ENCODE peak calls at places on chromosomes 13 and 19, in five cellular contexts. One of them, this sample, is unnamed. For H3K36me3, the result is how much of the 10 kb centered on the place peaks cover.

GRCh38 chr13:74036373-74036772 is 97.8 kb downstream of the KLF12 start:
- DNase-seq in left ventricle myocardium inferior: no peak
- DNase-seq in uterus: no peak
- DNase-seq in tibial nerve: no peak
- DNase-seq in stomach: no peak
- DNase-seq in this sample: peak

GRCh38 chr19:38707512-38708114 is 36.7 kb downstream of the CAPN12 start:
- DNase-seq in left ventricle myocardium inferior: peak
- DNase-seq in uterus: peak
- DNase-seq in tibial nerve: no peak
- DNase-seq in stomach: peak
- DNase-seq in this sample: peak

GRCh38 chr13:76129305-76130040 is 493.3 kb downstream of the LMO7 start:
- DNase-seq in left ventricle myocardium inferior: no peak
- DNase-seq in uterus: no peak
- DNase-seq in tibial nerve: no peak
- DNase-seq in stomach: no peak
- DNase-seq in this sample: no peak

GRCh38 chr13:26867451-26868067 is 107.0 kb upstream of the GPR12 start:
- DNase-seq in left ventricle myocardium inferior: no peak
- DNase-seq in uterus: no peak
- DNase-seq in tibial nerve: no peak
- DNase-seq in stomach: no peak
- DNase-seq in this sample: no peak

GRCh38 chr13:101626925-101627555 is 174.6 kb downstream of the ITGBL1 start:
- DNase-seq in left ventricle myocardium inferior: no peak
- DNase-seq in uterus: no peak
- DNase-seq in tibial nerve: no peak
- DNase-seq in stomach: no peak
- DNase-seq in this sample: no peak

GRCh38 chr13:47555235-47555634 is 445.8 kb downstream of the SUCLA2 start:
- DNase-seq in left ventricle myocardium inferior: no peak
- DNase-seq in uterus: no peak
- DNase-seq in tibial nerve: no peak
- DNase-seq in stomach: no peak
- DNase-seq in this sample: no peak

GRCh38 chr13:46339035-46339666 is 47.9 kb downstream of the RUBCNL start:
- DNase-seq in left ventricle myocardium inferior: peak
- DNase-seq in uterus: no peak
- DNase-seq in tibial nerve: peak
- DNase-seq in stomach: no peak
- DNase-seq in this sample: no peak

GRCh38 chr13:45401306-45401705 is 16.9 kb downstream of the SLC25A30 start:
- DNase-seq in left ventricle myocardium inferior: no peak
- DNase-seq in uterus: no peak
- DNase-seq in tibial nerve: no peak
- DNase-seq in stomach: no peak
- DNase-seq in this sample: no peak

GRCh38 chr13:31797154-31797775 is 57.9 kb downstream of the RXFP2 start:
- DNase-seq in left ventricle myocardium inferior: no peak
- DNase-seq in uterus: no peak
- DNase-seq in tibial nerve: peak
- DNase-seq in stomach: no peak
- DNase-seq in this sample: no peak
- TF ChIP-seq CTCF in left ventricle myocardium inferior: peak
- TF ChIP-seq CTCF in uterus: peak
- TF ChIP-seq CTCF in tibial nerve: peak
- TF ChIP-seq CTCF in stomach: peak
- TF ChIP-seq CTCF in this sample: peak

GRCh38 chr19:12090807-12091206 is 26.3 kb downstream of the ZNF844 start:
- DNase-seq in left ventricle myocardium inferior: peak
- DNase-seq in uterus: peak
- DNase-seq in tibial nerve: peak
- DNase-seq in stomach: peak
- DNase-seq in this sample: peak

DNA sequence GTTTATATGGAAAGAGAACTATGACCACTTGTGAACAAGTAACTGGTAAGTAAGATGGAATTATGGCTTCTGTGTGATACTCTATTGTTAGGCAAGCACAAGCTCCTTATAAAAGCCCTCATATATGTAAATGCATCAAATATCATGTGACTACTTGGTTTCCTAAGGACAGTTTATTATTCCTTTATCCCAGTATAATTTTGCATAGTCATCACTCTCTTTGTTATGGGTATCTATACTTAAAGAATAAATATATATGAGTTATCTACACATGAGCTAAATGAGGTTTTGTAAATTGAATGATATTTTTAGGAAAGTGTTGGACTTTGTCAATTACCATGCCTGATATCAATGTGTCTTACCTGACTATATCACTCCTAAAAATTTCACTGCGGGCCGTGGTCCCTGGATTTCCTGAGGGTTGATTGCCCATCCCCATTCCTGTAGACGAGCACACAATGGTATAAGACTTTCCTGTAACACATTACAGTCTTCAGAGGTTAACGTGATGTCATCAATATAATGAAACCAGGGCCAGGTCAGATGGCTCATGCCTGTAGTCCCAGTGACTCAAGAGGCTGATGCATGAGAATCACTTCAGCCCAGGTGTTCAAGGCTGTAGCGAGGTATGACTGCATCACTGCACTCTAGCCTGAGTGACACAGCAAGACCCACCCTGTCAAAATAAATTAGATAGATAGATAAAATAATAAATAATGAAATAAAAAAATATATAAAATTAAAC is 20.7 kb downstream of the ZNF844 start:
- DNase-seq in left ventricle myocardium inferior: no peak
- DNase-seq in uterus: no peak
- DNase-seq in tibial nerve: no peak
- DNase-seq in stomach: no peak
- DNase-seq in this sample: no peak
- H3K36me3 ChIP-seq in left ventricle myocardium inferior: under half
- H3K36me3 ChIP-seq in uterus: under half
- H3K36me3 ChIP-seq in tibial nerve: half or more
- H3K36me3 ChIP-seq in stomach: under half
- H3K36me3 ChIP-seq in this sample: under half

DNA sequence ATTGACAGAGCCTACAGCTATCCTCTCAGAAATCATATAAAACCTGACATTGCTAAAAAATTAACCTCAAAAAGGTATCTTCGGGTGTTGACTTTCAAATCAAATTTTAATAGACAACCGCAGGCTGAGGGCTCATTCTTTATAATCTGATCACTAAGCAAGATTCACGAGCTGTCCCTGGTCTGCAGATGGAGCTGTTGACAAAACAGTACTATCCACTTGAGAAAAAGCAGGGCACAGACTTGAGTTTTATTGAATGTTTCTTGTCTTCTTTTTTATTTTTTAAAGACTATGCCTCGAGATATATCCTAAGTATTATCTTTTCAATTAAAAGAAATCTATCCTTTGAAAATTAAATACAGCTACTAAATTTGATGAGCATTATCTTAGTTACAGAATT is 540.5 kb downstream of the PCDH9 start:
- DNase-seq in left ventricle myocardium inferior: no peak
- DNase-seq in uterus: no peak
- DNase-seq in tibial nerve: no peak
- DNase-seq in stomach: no peak
- DNase-seq in this sample: no peak
- TF ChIP-seq CTCF in left ventricle myocardium inferior: peak
- TF ChIP-seq CTCF in uterus: no peak
- TF ChIP-seq CTCF in tibial nerve: no peak
- TF ChIP-seq CTCF in stomach: no peak
- TF ChIP-seq CTCF in this sample: no peak

DNA sequence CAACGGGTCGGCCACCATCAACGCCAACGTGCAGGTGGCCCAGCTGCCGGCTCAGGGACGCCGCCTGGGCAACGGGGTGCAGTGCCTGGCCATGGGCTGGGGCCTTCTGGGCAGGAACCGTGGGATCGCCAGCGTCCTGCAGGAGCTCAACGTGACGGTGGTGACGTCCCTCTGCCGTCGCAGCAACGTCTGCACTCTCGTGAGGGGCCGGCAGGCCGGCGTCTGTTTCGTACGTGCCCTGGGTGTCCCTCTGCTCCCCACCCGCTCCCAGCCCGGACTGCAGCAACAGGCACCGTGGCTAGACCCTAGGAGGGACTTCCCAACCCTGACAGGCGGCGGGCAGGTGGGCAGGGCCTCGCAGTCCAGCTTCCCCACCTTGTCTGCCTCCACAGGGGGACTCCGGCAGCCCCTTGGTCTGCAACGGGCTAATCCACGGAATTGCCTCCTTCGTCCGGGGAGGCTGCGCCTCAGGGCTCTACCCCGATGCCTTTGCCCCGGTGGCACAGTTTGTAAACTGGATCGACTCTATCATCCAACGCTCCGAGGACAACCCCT is 3.5 kb downstream of the ELANE start:
- DNase-seq in left ventricle myocardium inferior: no peak
- DNase-seq in uterus: no peak
- DNase-seq in tibial nerve: no peak
- DNase-seq in stomach: no peak
- DNase-seq in this sample: no peak
- H3K36me3 ChIP-seq in left ventricle myocardium inferior: under half
- H3K36me3 ChIP-seq in uterus: under half
- H3K36me3 ChIP-seq in tibial nerve: under half
- H3K36me3 ChIP-seq in stomach: under half
- H3K36me3 ChIP-seq in this sample: under half

DNA sequence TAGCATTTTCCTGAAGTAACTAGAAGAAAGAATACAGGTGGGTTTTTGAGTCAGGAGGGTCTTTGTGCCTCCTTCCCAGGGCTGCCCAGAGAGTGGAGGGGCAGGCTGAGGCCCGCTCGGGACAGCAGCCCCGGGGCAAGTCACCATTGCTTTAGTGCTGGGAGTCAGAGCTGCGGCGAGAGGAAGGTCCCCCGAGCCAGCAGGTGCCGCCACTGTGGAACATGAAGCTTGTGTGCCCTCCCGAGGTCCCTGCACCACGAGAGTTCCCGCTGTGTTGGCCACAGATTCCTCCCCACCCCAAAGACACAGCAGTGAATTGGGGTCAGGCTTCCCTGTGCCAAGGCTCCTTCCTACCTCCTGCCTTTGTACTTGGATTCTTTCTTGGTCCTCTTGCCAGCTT is 50.9 kb upstream of the TEX29 start:
- DNase-seq in left ventricle myocardium inferior: no peak
- DNase-seq in uterus: no peak
- DNase-seq in tibial nerve: no peak
- DNase-seq in stomach: no peak
- DNase-seq in this sample: no peak
- TF ChIP-seq CTCF in left ventricle myocardium inferior: no peak
- TF ChIP-seq CTCF in uterus: no peak
- TF ChIP-seq CTCF in tibial nerve: no peak
- TF ChIP-seq CTCF in stomach: no peak
- TF ChIP-seq CTCF in this sample: no peak

DNA sequence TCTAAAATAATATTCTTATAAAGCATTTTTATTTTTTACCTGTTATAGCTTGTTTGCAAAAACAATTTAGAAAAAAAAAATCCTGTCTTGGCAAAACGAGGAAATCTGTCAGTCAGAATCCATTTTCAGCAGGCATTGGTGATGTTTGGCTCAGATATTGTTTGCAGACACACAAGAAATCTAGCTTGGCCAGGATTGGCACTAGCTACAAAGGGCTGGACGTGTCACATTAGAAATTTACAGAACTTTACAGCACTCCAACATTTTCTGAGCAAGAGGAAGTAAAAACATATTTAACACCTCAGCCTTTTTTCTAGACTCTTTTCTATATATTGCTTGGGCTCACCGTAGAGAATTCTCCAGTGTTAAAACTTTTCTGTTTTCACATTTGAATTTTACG is 9.9 kb downstream of the ZNF91 start:
- DNase-seq in left ventricle myocardium inferior: no peak
- DNase-seq in uterus: no peak
- DNase-seq in tibial nerve: no peak
- DNase-seq in stomach: no peak
- DNase-seq in this sample: no peak
- H3K36me3 ChIP-seq in left ventricle myocardium inferior: half or more
- H3K36me3 ChIP-seq in uterus: under half
- H3K36me3 ChIP-seq in tibial nerve: half or more
- H3K36me3 ChIP-seq in stomach: under half
- H3K36me3 ChIP-seq in this sample: under half

GRCh38 chr13:50123862-50124535 is 108.8 kb downstream of the KCNRG start:
- DNase-seq in left ventricle myocardium inferior: no peak
- DNase-seq in uterus: peak
- DNase-seq in tibial nerve: peak
- DNase-seq in stomach: peak
- DNase-seq in this sample: peak
- TF ChIP-seq CTCF in left ventricle myocardium inferior: peak
- TF ChIP-seq CTCF in uterus: no peak
- TF ChIP-seq CTCF in tibial nerve: peak
- TF ChIP-seq CTCF in stomach: no peak
- TF ChIP-seq CTCF in this sample: peak

GRCh38 chr13:31528176-31528575 is 211.2 kb upstream of the RXFP2 start:
- DNase-seq in left ventricle myocardium inferior: no peak
- DNase-seq in uterus: no peak
- DNase-seq in tibial nerve: no peak
- DNase-seq in stomach: no peak
- DNase-seq in this sample: no peak
- H3K36me3 ChIP-seq in left ventricle myocardium inferior: under half
- H3K36me3 ChIP-seq in uterus: under half
- H3K36me3 ChIP-seq in tibial nerve: under half
- H3K36me3 ChIP-seq in stomach: under half
- H3K36me3 ChIP-seq in this sample: under half

GRCh38 chr19:16185925-16186234 is 670 bp downstream of the FAM32A start:
- DNase-seq in left ventricle myocardium inferior: no peak
- DNase-seq in uterus: no peak
- DNase-seq in tibial nerve: no peak
- DNase-seq in stomach: no peak
- DNase-seq in this sample: peak
- TF ChIP-seq CTCF in left ventricle myocardium inferior: peak
- TF ChIP-seq CTCF in uterus: no peak
- TF ChIP-seq CTCF in tibial nerve: no peak
- TF ChIP-seq CTCF in stomach: peak
- TF ChIP-seq CTCF in this sample: no peak

GRCh38 chr19:10685210-10685609 is 16.0 kb upstream of the QTRT1 start:
- DNase-seq in left ventricle myocardium inferior: no peak
- DNase-seq in uterus: no peak
- DNase-seq in tibial nerve: no peak
- DNase-seq in stomach: no peak
- DNase-seq in this sample: no peak
- H3K36me3 ChIP-seq in left ventricle myocardium inferior: half or more
- H3K36me3 ChIP-seq in uterus: under half
- H3K36me3 ChIP-seq in tibial nerve: half or more
- H3K36me3 ChIP-seq in stomach: half or more
- H3K36me3 ChIP-seq in this sample: under half